ENCODE peak calls at places on chromosomes 4 and X, in four cellular contexts. I is endodermal cell, Z is aorta, L is adrenal gland. M is an unnamed sample. For H3K4me1, the result is how much of the 10 kb centered on the place peaks cover.

GRCh38 chr4:151302432-151302831 is 23.0 kb downstream of the SH3D19 start:
- DNase-seq in Z (no peak), L (no peak), I (no peak), M (no peak)

GRCh38 chrX:135437867-135438733 is 16.4 kb downstream of the SMIM10L2A start:
- DNase-seq in L (no peak), I (peak), Z (peak), M (peak)

GRCh38 chr4:150229538-150229937 is 151.3 kb downstream of the DCLK2 start:
- DNase-seq in I (no peak), Z (no peak), L (no peak), M (no peak)

GRCh38 chr4:19117022-19117421 is 1095.5 kb upstream of the LCORL start:
- DNase-seq in I (no peak), L (no peak), Z (no peak), M (no peak)

GRCh38 chrX:82816001-82816400 is 692.1 kb upstream of the POU3F4 start:
- DNase-seq in I (no peak), Z (no peak), L (no peak), M (no peak)

GRCh38 chr4:172173206-172173605 is 360.0 kb downstream of the GALNTL6 start:
- DNase-seq in Z (no peak), L (no peak), I (peak), M (no peak)

GRCh38 chr4:139920552-139920951 is 233.4 kb downstream of the MAML3 start:
- DNase-seq in Z (no peak), I (no peak), L (no peak), M (no peak)

GRCh38 chr4:113784497-113785254 is 23.1 kb upstream of the CAMK2D start:
- DNase-seq in Z (no peak), I (no peak), L (no peak), M (no peak)

GRCh38 chr4:8336412-8337075 is 67.0 kb downstream of the HTRA3 start:
- DNase-seq in Z (no peak), L (no peak), I (no peak), M (no peak)

GRCh38 chr4:9765091-9765490 is 16.3 kb upstream of the DRD5 start:
- DNase-seq in Z (no peak), I (peak), L (peak), M (peak)

GRCh38 chr4:40731792-40732245 is 17.9 kb upstream of the NSUN7 start:
- DNase-seq in Z (peak), I (no peak), L (peak), M (peak)

GRCh38 chr4:144754562-144755410 is 108.8 kb downstream of the HHIP start:
- DNase-seq in Z (no peak), L (no peak), I (peak), M (peak)

GRCh38 chrX:1246816-1247215 is 21.8 kb upstream of the CSF2RA start:
- DNase-seq in I (peak), Z (peak), L (peak), M (peak)

GRCh38 chr4:142036795-142037583 is 400.6 kb downstream of the IL15 start:
- DNase-seq in L (no peak), I (no peak), Z (no peak), M (no peak)

GRCh38 chr4:54741161-54741560 is 83.4 kb downstream of the KIT start:
- DNase-seq in I (no peak), Z (no peak), L (no peak), M (no peak)

GRCh38 chrX:152817082-152817744 is 13.3 kb downstream of the CETN2 start:
- DNase-seq in Z (no peak), I (peak), L (no peak), M (peak)

GRCh38 chrX:102113367-102113766 is 12.1 kb upstream of the TCEAL2 start:
- DNase-seq in I (no peak), L (no peak), Z (no peak), M (no peak)

GRCh38 chr4:122914292-122914904 is 8.0 kb downstream of the NUDT6 start:
- DNase-seq in L (no peak), Z (no peak), I (no peak), M (peak)

GRCh38 chr4:71141125-71141524 is 147.7 kb downstream of the DCK start:
- DNase-seq in I (no peak), Z (no peak), L (no peak), M (no peak)

GRCh38 chr4:109939153-109939552 is 26.5 kb downstream of the EGF start:
- DNase-seq in Z (no peak), I (no peak), L (no peak), M (no peak)

GRCh38 chr4:5710962-5711478 is at the start of gene EVC:
- DNase-seq in L (peak), Z (peak), I (peak), M (peak)

GRCh38 chr4:57077550-57078311 is 32.5 kb downstream of the IGFBP7 start:
- DNase-seq in L (no peak), Z (no peak), I (peak), M (no peak)

GRCh38 chr4:162011039-162011438 is 152.8 kb downstream of the FSTL5 start:
- DNase-seq in Z (no peak), I (no peak), L (no peak), M (no peak)

GRCh38 chr4:81467672-81467964 is 4.1 kb downstream of the RASGEF1B start:
- DNase-seq in I (no peak), Z (no peak), L (no peak), M (no peak)

GRCh38 chr4:153114771-153115321 is 89.4 kb upstream of the TRIM2 start:
- DNase-seq in I (no peak), Z (peak), L (no peak), M (no peak)

GRCh38 chrX:38206036-38206435 is 14.6 kb downstream of the SRPX start:
- DNase-seq in Z (no peak), L (no peak), I (no peak), M (no peak)

GRCh38 chr4:38452009-38452408 is 212.0 kb upstream of the KLF3 start:
- DNase-seq in I (no peak), L (no peak), Z (no peak), M (no peak)

GRCh38 chr4:41321216-41321945 is 64.7 kb downstream of the UCHL1 start:
- DNase-seq in I (no peak), Z (no peak), L (no peak), M (no peak)

GRCh38 chr4:97507587-97508245 is 635.6 kb downstream of the STPG2 start:
- DNase-seq in L (no peak), I (no peak), Z (no peak), M (no peak)

GRCh38 chrX:134484039-134484438 is 24.1 kb downstream of the HPRT1 start:
- DNase-seq in L (no peak), I (no peak), Z (no peak), M (no peak)

GRCh38 chr4:184898793-184899192 is 73.0 kb upstream of the ACSL1 start:
- DNase-seq in Z (no peak), I (no peak), L (no peak), M (no peak)

GRCh38 chrX:12890467-12890866 is 16.0 kb upstream of the TLR8 start:
- DNase-seq in L (no peak), I (no peak), Z (no peak), M (no peak)

GRCh38 chr4:139767168-139767567 is 101.5 kb downstream of the MGST2 start:
- DNase-seq in L (no peak), Z (no peak), I (no peak), M (peak)

GRCh38 chrX:23911436-23911835 is 3.6 kb downstream of the CXorf58 start:
- DNase-seq in Z (no peak), I (no peak), L (no peak), M (no peak)
- H3K27ac ChIP-seq in Z (no peak), I (no peak), L (no peak), M (no peak)

GRCh38 chr4:3486556-3487270 is 23.6 kb downstream of the DOK7 start:
- DNase-seq in I (no peak), Z (no peak), L (no peak), M (peak)
- H3K4me1 ChIP-seq in I (under half), Z (under half), L (under half), M (under half)

GRCh38 chrX:71254092-71254941 is at the start of gene ZMYM3:
- DNase-seq in I (peak), L (peak), Z (peak), M (peak)

GRCh38 chrX:71250856-71251255 is 3.1 kb downstream of the ZMYM3 start:
- DNase-seq in Z (no peak), I (no peak), L (no peak), M (no peak)

GRCh38 chrX:71253253-71254091 is 468 bp downstream of the ZMYM3 start:
- DNase-seq in I (peak), Z (peak), L (peak), M (peak)

GRCh38 chrX:71251456-71251973 is 2.4 kb downstream of the ZMYM3 start:
- DNase-seq in Z (peak), I (no peak), L (no peak), M (no peak)

DNA sequence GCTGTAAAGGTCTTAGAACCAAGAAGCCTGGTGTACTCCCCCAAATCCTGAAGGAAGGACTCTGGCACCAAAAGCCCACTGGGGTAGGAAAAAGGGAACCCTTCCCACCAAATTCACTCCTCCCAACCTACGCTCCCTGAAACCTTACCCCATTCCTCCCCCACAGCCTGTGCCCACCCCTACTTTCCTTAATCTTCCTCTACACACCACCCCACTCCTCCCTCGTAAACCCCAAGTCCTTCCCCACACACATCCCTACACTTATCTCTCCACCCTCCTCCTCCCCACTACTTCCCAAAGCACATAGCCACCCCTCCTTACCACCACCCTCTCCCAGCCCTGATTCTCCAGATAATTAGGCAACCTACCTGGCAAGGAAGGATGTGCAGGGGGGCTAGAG is 1.7 kb downstream of the ZMYM3 start:
- DNase-seq in I (no peak), L (no peak), Z (no peak), M (no peak)
- H3K4me3 ChIP-seq in I (peak), L (no peak), Z (no peak), M (no peak)

GRCh38 chrX:154359362-154360154 is 14.9 kb downstream of the FLNA start:
- DNase-seq in I (no peak), L (no peak), Z (no peak), M (no peak)
- H3K27ac ChIP-seq in I (no peak), L (no peak), Z (no peak), M (no peak)

GRCh38 chr4:155042014-155042413 is 166.4 kb upstream of the NPY2R start:
- DNase-seq in I (no peak), Z (no peak), L (no peak), M (no peak)
- H3K4me1 ChIP-seq in I (under half), Z (under half), L (under half), M (under half)

GRCh38 chr4:100688368-100688767 is 170.5 kb upstream of the EMCN start:
- DNase-seq in Z (no peak), I (no peak), L (no peak), M (no peak)
- H3K4me3 ChIP-seq in Z (no peak), I (no peak), L (no peak), M (no peak)

GRCh38 chrX:68832516-68833447 is 4.0 kb downstream of the EFNB1 start:
- DNase-seq in I (peak), L (peak), Z (no peak), M (peak)
- H3K27ac ChIP-seq in I (no peak), L (peak), Z (no peak), M (peak)

GRCh38 chr4:77817304-77818076 is 1.7 kb downstream of the CNOT6L start:
- DNase-seq in I (no peak), Z (no peak), L (no peak), M (peak)
- H3K4me1 ChIP-seq in I (under half), Z (under half), L (half or more), M (under half)

GRCh38 chr4:48195853-48196252 is 61.8 kb upstream of the TXK start:
- DNase-seq in I (no peak), Z (no peak), L (no peak), M (no peak)
- H3K4me3 ChIP-seq in I (no peak), Z (no peak), L (no peak), M (no peak)

M was measured in SJCRH30.